ENCODE peak calls at places on chromosome 22, in ten cellular contexts. I, Y, L, V, A, X, G, N, S and U are unnamed samples. For H3K9me3 and H3K36me3, the result is how much of the 10 kb centered on the place peaks cover.

GRCh38 chr22:30947821-30948454 is 20.6 kb downstream of the MORC2 start:
- DNase-seq in A (peak), I (peak), N (no peak), V (peak), X (no peak), G (peak), L (no peak), Y (no peak), S (no peak), U (no peak)

GRCh38 chr22:23066200-23067022 is 3.9 kb upstream of the GNAZ start:
- DNase-seq in Y (peak), V (no peak), N (peak), I (no peak), X (peak), S (peak), A (no peak), L (peak), G (no peak), U (no peak)

GRCh38 chr22:36775589-36775965 is 342 bp downstream of the IFT27 start:
- DNase-seq in A (peak), G (peak), Y (no peak), I (peak), L (peak), S (peak), X (peak), N (peak), V (no peak), U (peak)

GRCh38 chr22:42962295-42963230 is 52.4 kb downstream of the PACSIN2 start:
- DNase-seq in Y (no peak), L (no peak), V (peak), N (peak), X (peak), A (peak), S (no peak), G (no peak), I (no peak), U (no peak)

GRCh38 chr22:22021160-22021750 is 38.7 kb upstream of the TOP3B start:
- DNase-seq in G (no peak), Y (no peak), S (no peak), L (no peak), A (no peak), V (no peak), I (no peak), N (no peak), X (no peak), U (no peak)

GRCh38 chr22:38923463-38924196 is 33.8 kb upstream of the APOBEC3A start:
- DNase-seq in I (peak), X (peak), V (peak), N (peak), S (peak), Y (peak), L (peak), G (no peak), A (peak), U (peak)

GRCh38 chr22:20562607-20563463 is 55.4 kb downstream of the MED15 start:
- DNase-seq in V (no peak), L (peak), G (no peak), N (no peak), S (no peak), Y (peak), I (no peak), A (no peak), X (no peak), U (no peak)

GRCh38 chr22:37549704-37550059 is 10.6 kb upstream of the CDC42EP1 start:
- DNase-seq in X (peak), I (peak), A (peak), V (peak), G (no peak), L (no peak), N (peak), Y (no peak), S (peak), U (peak)

GRCh38 chr22:23183107-23183698 is 2.9 kb downstream of the BCR start:
- DNase-seq in A (peak), X (peak), S (no peak), N (peak), I (peak), Y (no peak), G (no peak), L (no peak), V (peak), U (peak)

GRCh38 chr22:38829485-38829884 is 14.3 kb downstream of the NPTXR start:
- DNase-seq in I (no peak), X (no peak), N (no peak), G (no peak), V (no peak), A (no peak), L (no peak), Y (peak), S (no peak), U (no peak)

GRCh38 chr22:37657590-37658132 is 862 bp upstream of the PDXP start:
- DNase-seq in G (no peak), A (no peak), X (no peak), V (no peak), L (no peak), S (no peak), N (peak), I (no peak), Y (no peak), U (peak)

GRCh38 chr22:21000215-21000986 is 1.5 kb downstream of the THAP7 start:
- DNase-seq in Y (no peak), N (no peak), V (no peak), S (no peak), L (no peak), G (no peak), X (no peak), A (no peak), I (peak), U (no peak)

GRCh38 chr22:30074994-30075393 is 5.3 kb upstream of the HORMAD2 start:
- DNase-seq in X (no peak), G (no peak), Y (no peak), A (no peak), S (no peak), L (no peak), I (no peak), V (no peak), N (no peak), U (no peak)

GRCh38 chr22:47388778-47389177 is 626.3 kb downstream of the TBC1D22A start:
- DNase-seq in L (peak), S (no peak), X (no peak), G (no peak), Y (no peak), V (no peak), N (no peak), I (no peak), A (no peak), U (no peak)

GRCh38 chr22:47389201-47389600 is 626.8 kb downstream of the TBC1D22A start:
- DNase-seq in Y (no peak), L (peak), I (no peak), N (no peak), V (no peak), A (no peak), X (no peak), S (no peak), G (no peak), U (no peak)

GRCh38 chr22:47384977-47385376 is 622.5 kb downstream of the TBC1D22A start:
- DNase-seq in G (no peak), V (no peak), S (no peak), Y (no peak), N (no peak), I (no peak), X (no peak), L (peak), A (no peak), U (no peak)

GRCh38 chr22:47388331-47388730 is 625.9 kb downstream of the TBC1D22A start:
- DNase-seq in L (peak), Y (no peak), X (no peak), V (no peak), I (no peak), A (no peak), N (no peak), S (no peak), G (no peak), U (no peak)

GRCh38 chr22:47386812-47387510 is 624.5 kb downstream of the TBC1D22A start:
- DNase-seq in Y (no peak), N (no peak), X (no peak), G (no peak), S (no peak), I (no peak), V (no peak), L (peak), A (no peak), U (no peak)
- H3K9me3 ChIP-seq in Y (under half), N (under half), X (under half), G (under half), S (under half), I (under half), V (under half), L (under half), A (under half), U (under half)

GRCh38 chr22:26170112-26170492 is 840 bp downstream of the SEZ6L start:
- DNase-seq in I (no peak), Y (no peak), A (no peak), X (peak), L (no peak), V (no peak), G (no peak), N (no peak), S (no peak), U (no peak)
- H3K4me3 ChIP-seq in I (no peak), Y (peak), A (peak), X (peak), L (no peak), V (no peak), G (no peak), N (peak), S (peak), U (no peak)

DNA sequence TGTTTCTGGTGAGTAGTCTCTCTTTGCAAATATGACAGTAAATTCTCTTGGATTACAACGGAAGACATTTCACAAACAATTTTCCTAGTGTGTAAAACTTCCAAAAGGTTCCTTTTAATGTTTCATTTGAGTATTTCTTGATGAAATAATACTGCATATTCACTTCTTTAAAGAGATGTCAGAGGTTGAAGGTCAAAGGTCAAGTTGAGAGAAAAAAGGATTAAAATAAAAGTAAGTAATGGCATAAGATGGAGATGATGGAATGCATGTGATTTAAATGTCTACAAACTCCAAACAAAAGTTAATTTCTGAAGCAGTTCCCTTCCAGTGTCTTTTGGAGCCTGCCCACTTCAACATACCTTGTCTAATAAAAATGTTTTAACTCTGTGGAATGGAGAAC is 40.7 kb downstream of the APOL5 start:
- DNase-seq in V (no peak), Y (no peak), A (no peak), G (no peak), X (no peak), L (no peak), I (no peak), S (no peak), N (no peak), U (no peak)
- H3K36me3 ChIP-seq in V (half or more), Y (half or more), A (under half), G (under half), X (half or more), L (under half), I (under half), S (under half), N (under half), U (half or more)

GRCh38 chr22:34161724-34162123 is 241.4 kb upstream of the LARGE1 start:
- DNase-seq in I (no peak), X (no peak), A (no peak), V (no peak), G (no peak), N (no peak), S (no peak), Y (no peak), L (no peak), U (no peak)
- H3K9me3 ChIP-seq in I (under half), X (under half), A (under half), V (under half), G (under half), N (under half), S (under half), Y (under half), L (under half), U (under half)

GRCh38 chr22:35742342-35743100 is 24.8 kb downstream of the APOL5 start:
- DNase-seq in N (no peak), I (peak), A (no peak), L (no peak), V (peak), G (no peak), Y (no peak), S (no peak), X (no peak), U (peak)

GRCh38 chr22:35739076-35739475 is 21.4 kb downstream of the APOL5 start:
- DNase-seq in S (no peak), A (no peak), L (no peak), Y (no peak), X (no peak), G (no peak), I (no peak), N (no peak), V (no peak), U (no peak)

GRCh38 chr22:35740616-35741015 is 22.9 kb downstream of the APOL5 start:
- DNase-seq in A (no peak), G (no peak), Y (no peak), N (no peak), I (no peak), X (no peak), L (no peak), S (no peak), V (no peak), U (no peak)

GRCh38 chr22:35736701-35737100 is 19.0 kb downstream of the APOL5 start:
- DNase-seq in G (no peak), Y (no peak), V (no peak), N (no peak), I (no peak), X (no peak), S (no peak), L (no peak), A (no peak), U (no peak)

DNA sequence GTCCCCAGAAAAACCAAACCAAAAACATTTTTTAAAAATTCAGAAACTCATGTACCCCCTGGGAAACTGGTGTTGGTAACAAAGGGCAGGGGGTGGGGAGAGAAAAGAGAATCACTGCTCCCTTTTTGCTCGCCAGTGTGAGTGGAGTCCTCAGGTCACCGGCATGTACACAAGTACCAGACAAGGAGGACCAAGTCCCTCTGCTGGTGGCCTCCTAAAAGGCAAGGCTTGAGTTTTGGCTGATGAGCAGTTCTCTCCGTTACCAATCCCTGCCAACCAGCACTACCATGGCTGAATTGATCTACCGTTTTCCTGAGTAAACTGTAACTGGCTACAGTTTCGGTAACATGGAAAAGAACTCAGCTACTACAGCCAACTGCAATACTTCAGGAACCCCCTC is 22.0 kb downstream of the APOL5 start:
- DNase-seq in S (no peak), N (no peak), X (peak), G (peak), V (peak), I (no peak), A (no peak), Y (no peak), L (no peak), U (no peak)
- H3K4me3 ChIP-seq in S (no peak), N (no peak), X (no peak), G (no peak), V (no peak), I (no peak), A (no peak), Y (no peak), L (no peak), U (no peak)

GRCh38 chr22:45195616-45196015 is 31.9 kb downstream of the NUP50 start:
- DNase-seq in V (no peak), L (no peak), G (no peak), I (no peak), X (no peak), N (no peak), S (no peak), A (no peak), Y (no peak), U (no peak)
- H3K36me3 ChIP-seq in V (half or more), L (half or more), G (under half), I (under half), X (under half), N (under half), S (under half), A (under half), Y (under half), U (under half)